ENCODE peak calls at places on chromosomes 16 and 17, in five cellular contexts. I is transverse colon, K is OCI-LY7, D is A549, X is skeletal muscle cell. J is an unnamed sample.

GRCh38 chr16:89829630-89830437 is 1.6 kb downstream of the SPIRE2 start:
- DNase-seq in I (peak; percentile 78), K (no peak), D (no peak), X (no peak), J (no peak)

GRCh38 chr17:60381958-60382357 is 10.0 kb downstream of the USP32 start:
- DNase-seq in I (no peak), K (no peak), D (no peak), X (no peak), J (peak; percentile 45)

GRCh38 chr17:65061621-65062020 is 5.1 kb upstream of the GNA13 start:
- DNase-seq in I (no peak), K (no peak), D (no peak), X (no peak), J (no peak)

GRCh38 chr17:57667461-57667923 is 77.6 kb downstream of the CCDC182 start:
- DNase-seq in I (no peak), K (no peak), D (no peak), X (no peak), J (no peak)

GRCh38 chr16:88804552-88805339 is 1.2 kb downstream of the CDT1 start:
- DNase-seq in I (no peak), K (peak; percentile 71), D (peak; percentile 36), X (no peak), J (no peak)

GRCh38 chr17:63911657-63912100 is 621 bp upstream of the CSHL1 start:
- DNase-seq in I (peak; percentile 44), K (peak; percentile 62), D (peak; percentile 63), X (no peak), J (peak; percentile 19)

GRCh38 chr17:19308398-19308797 is 54.1 kb downstream of the B9D1 start:
- DNase-seq in I (no peak), K (peak; percentile 26), D (no peak), X (no peak), J (no peak)

GRCh38 chr17:2948721-2949468 is 114.5 kb downstream of the OR1D5 start:
- DNase-seq in I (no peak), K (no peak), D (no peak), X (no peak), J (no peak)

GRCh38 chr17:59131131-59131530 is 23.9 kb downstream of the SKA2 start:
- DNase-seq in I (no peak), K (no peak), D (no peak), X (no peak), J (no peak)

GRCh38 chr17:55540414-55541091 is 29.3 kb upstream of the SMIM36 start:
- DNase-seq in I (no peak), K (no peak), D (peak; percentile 38), X (peak; percentile 43), J (no peak)

GRCh38 chr17:17156107-17156506 is 50.0 kb downstream of the PLD6 start:
- DNase-seq in I (no peak), K (no peak), D (no peak), X (peak; percentile 46), J (no peak)

GRCh38 chr16:84517366-84517765 is 12.9 kb upstream of the MEAK7 start:
- DNase-seq in I (no peak), K (no peak), D (no peak), X (no peak), J (no peak)

GRCh38 chr17:57833597-57833939 is 16.3 kb downstream of the MRPS23 start:
- DNase-seq in I (no peak), K (no peak), D (no peak), X (no peak), J (no peak)

GRCh38 chr16:14278749-14279148 is 207.6 kb downstream of the MRTFB start:
- DNase-seq in I (no peak), K (no peak), D (no peak), X (no peak), J (no peak)

GRCh38 chr17:1709971-1710806 is at the start of gene TLCD2:
- DNase-seq in I (peak; percentile 94), K (no peak), D (peak; percentile 92), X (no peak), J (no peak)

GRCh38 chr17:60573139-60573975 is 26.6 kb upstream of the PPM1D start:
- DNase-seq in I (no peak), K (no peak), D (no peak), X (no peak), J (no peak)

GRCh38 chr17:29566473-29567361 is at the start of gene ABHD15:
- DNase-seq in I (peak; percentile 84), K (peak; percentile 45), D (peak; percentile 84), X (no peak), J (no peak)

GRCh38 chr17:19410875-19411291 is at the start of gene RNF112:
- DNase-seq in I (no peak), K (no peak), D (no peak), X (no peak), J (no peak)

GRCh38 chr17:19657182-19657581 is 8.6 kb downstream of the ALDH3A2 start:
- DNase-seq in I (no peak), K (no peak), D (no peak), X (no peak), J (no peak)

GRCh38 chr17:6070280-6070894 is at the start of gene WSCD1:
- DNase-seq in I (peak; percentile 54), K (no peak), D (peak; percentile 57), X (no peak), J (no peak)

GRCh38 chr17:15945493-15946209 is 721 bp downstream of the ADORA2B start:
- DNase-seq in I (peak; percentile 36), K (no peak), D (peak; percentile 51), X (no peak), J (no peak)

GRCh38 chr17:2798679-2799078 is 2.4 kb downstream of the RAP1GAP2 start:
- DNase-seq in I (no peak), K (no peak), D (no peak), X (no peak), J (no peak)

GRCh38 chr17:773467-774319 is 8.4 kb downstream of the GLOD4 start:
- DNase-seq in I (no peak), K (no peak), D (no peak), X (no peak), J (no peak)

GRCh38 chr16:13733561-13733960 is 186.4 kb upstream of the ERCC4 start:
- DNase-seq in I (no peak), K (no peak), D (no peak), X (no peak), J (no peak)

GRCh38 chr16:56914896-56915295 is 17.0 kb upstream of the HERPUD1 start:
- DNase-seq in I (no peak), K (no peak), D (no peak), X (no peak), J (no peak)

GRCh38 chr17:63698381-63698885 is 1.5 kb downstream of the LIMD2 start:
- DNase-seq in I (no peak), K (peak; percentile 65), D (no peak), X (no peak), J (no peak)

DNA sequence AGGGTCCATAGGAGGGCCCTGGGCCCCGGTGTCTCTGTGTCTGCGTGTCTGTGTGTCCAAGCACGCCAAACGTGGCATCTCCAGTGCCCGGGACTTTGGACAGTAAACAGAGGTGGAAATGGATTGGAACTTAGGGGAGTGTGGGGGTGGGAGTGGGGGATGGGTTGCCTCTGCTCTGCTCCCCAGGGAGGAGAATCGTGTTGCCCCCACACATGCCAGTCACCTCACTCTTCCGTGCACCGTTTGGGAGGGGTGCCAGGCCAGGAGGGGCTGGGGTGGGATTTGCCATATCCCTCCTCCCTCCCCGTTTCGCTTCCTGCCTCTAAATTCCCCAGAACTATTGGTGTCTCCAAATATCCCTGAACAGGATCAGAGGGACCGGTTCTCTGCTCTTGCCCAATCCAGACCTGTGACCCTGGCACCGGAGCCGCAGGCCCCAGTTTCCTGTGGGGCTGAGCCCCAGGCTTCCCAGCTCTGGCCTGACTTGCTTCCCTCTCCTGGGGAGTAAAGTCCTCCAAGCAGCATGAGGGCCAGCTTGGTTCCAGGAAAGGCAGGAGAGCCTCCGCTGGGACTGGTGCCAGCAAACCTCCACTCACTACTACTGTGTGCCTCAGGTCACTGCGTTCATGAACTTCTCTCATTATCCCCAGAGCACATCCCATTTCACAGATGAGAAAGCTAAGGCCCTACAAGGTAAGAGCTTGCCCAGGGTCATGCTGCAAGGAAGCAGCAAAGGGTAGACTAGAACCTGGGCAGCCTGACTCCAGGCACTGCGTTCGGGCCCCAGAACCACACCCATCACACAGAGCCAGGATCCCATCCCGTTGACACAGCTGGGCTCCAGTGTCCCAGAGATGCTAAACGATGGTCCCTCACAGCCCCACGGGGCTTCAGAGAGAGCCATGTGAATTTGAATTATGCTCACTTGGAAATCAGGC is at the start of gene ASGR1:
- DNase-seq in I (no peak), K (no peak), D (no peak), X (no peak), J (no peak)
- H3K4me3 ChIP-seq in I (no peak within 1 kb of the TSS), K (no peak within 1 kb of the TSS), D (peak within 1 kb of the TSS; percentile 54), X (peak within 1 kb of the TSS; percentile 58), J (peak within 1 kb of the TSS; percentile 57)

GRCh38 chr16:63131503-63131902 is 1095.3 kb upstream of the CDH8 start:
- DNase-seq in I (no peak), K (no peak), D (no peak), X (no peak), J (no peak)
- H3K4me3 ChIP-seq in I (no peak overlapping the region), K (no peak overlapping the region), D (no peak overlapping the region), X (no peak overlapping the region), J (no peak overlapping the region)

DNA sequence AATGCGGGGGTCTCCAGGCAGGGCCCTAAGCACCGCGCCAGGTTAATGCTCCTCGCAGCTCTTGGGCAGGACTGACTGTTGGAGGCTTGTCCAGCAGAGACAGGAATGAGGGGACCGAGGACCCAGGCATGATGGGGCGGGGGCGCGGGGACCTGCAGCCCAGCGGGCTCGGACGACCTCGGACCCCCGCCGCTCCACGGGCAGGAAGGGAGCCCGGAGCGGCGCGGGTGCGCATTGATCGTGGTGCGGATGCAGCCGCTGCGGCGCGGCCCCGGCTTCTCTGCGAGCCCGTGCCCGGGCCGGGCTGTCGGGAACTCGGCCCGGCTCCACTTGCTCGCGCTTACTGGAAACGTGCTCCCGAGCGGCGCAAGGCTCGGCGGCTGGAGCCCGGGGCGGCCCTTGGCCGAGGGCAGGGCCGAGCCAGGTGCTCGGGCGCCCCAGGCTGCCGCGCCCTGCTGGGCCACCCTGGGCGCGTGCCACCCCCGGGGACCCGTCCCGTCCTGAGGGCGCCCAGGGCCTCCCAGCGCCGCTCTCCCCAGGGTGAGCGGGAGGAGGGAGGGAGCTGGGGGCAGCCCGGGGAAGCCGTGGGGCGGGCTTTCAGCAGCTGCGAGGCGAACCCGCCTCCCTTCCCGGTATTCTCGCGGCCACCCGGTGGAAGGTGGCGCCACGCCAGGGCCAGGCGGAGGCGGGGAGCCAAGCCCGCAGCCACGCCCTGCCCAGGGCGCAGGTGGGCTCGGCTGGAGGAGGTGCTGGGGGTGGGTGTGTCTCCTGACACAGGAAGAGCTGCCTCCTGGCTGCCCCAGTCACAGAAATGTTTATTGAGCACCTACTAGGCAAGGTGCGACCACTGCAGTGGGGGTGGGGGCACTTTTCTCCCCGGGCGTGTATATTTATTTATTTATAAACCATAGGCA is 45.9 kb downstream of the SOCS3 start:
- DNase-seq in I (peak; percentile 92), K (peak; percentile 60), D (peak; percentile 98), X (no peak), J (peak; percentile 76)
- H3K4me3 ChIP-seq in I (peak overlapping the region; percentile 57), K (peak overlapping the region; percentile 39), D (peak overlapping the region; percentile 42), X (peak overlapping the region; percentile 33), J (peak overlapping the region; percentile 7)

GRCh38 chr16:1428511-1428910 is 2.4 kb upstream of the PERCC1 start:
- DNase-seq in I (no peak), K (peak; percentile 49), D (peak; percentile 82), X (no peak), J (no peak)
- H3K4me3 ChIP-seq in I (no peak overlapping the region), K (no peak overlapping the region), D (no peak overlapping the region), X (no peak overlapping the region), J (no peak overlapping the region)

GRCh38 chr16:67162439-67163163 is 1.9 kb upstream of the HSF4 start:
- DNase-seq in I (no peak), K (no peak), D (no peak), X (no peak), J (no peak)
- H3K4me3 ChIP-seq in I (peak overlapping the region; percentile 38), K (no peak overlapping the region), D (no peak overlapping the region), X (no peak overlapping the region), J (no peak overlapping the region)

J was measured in Jurkat, Clone E6-1.